ENCODE peak calls at places on chromosomes 2 and 18, in ten cellular contexts. G, D, W, N, J, Y, Z, B, K and C are unnamed samples.

GRCh38 chr2:230703514-230703913 is 9.1 kb upstream of the CAB39 start:
- DNase-seq in G (no peak), D (no peak), W (no peak), N (no peak), J (no peak), Y (no peak), Z (no peak), B (no peak), K (no peak), C (no peak)

GRCh38 chr2:109632158-109632789 is 18.1 kb downstream of the SOWAHC start:
- DNase-seq in G (no peak), D (no peak), W (no peak), N (no peak), J (no peak), Y (peak; percentile 6), Z (no peak), B (no peak), K (no peak), C (no peak)

GRCh38 chr2:137748533-137748932 is 215.7 kb upstream of the HNMT start:
- DNase-seq in G (no peak), D (no peak), W (no peak), N (no peak), J (no peak), Y (no peak), Z (no peak), B (no peak), K (no peak), C (no peak)

GRCh38 chr2:55175254-55176093 is 56.6 kb downstream of the CLHC1 start:
- DNase-seq in G (no peak), D (no peak), W (peak; percentile 37), N (no peak), J (no peak), Y (peak; percentile 69), Z (peak; percentile 83), B (no peak), K (no peak), C (no peak)

GRCh38 chr2:118779362-118779761 is 68.1 kb downstream of the EN1 start:
- DNase-seq in G (no peak), D (no peak), W (no peak), N (no peak), J (no peak), Y (no peak), Z (no peak), B (no peak), K (no peak), C (no peak)

GRCh38 chr2:46601328-46601963 is 122.1 kb downstream of the TMEM247 start:
- DNase-seq in G (no peak), D (no peak), W (no peak), N (no peak), J (no peak), Y (peak; percentile 61), Z (peak; percentile 8), B (no peak), K (no peak), C (no peak)

GRCh38 chr2:42753188-42753813 is 10.6 kb downstream of the OXER1 start:
- DNase-seq in G (no peak), D (no peak), W (no peak), N (no peak), J (no peak), Y (peak; percentile 62), Z (no peak), B (no peak), K (no peak), C (no peak)

GRCh38 chr18:65363006-65363405 is 387.8 kb upstream of the CDH7 start:
- DNase-seq in G (no peak), D (no peak), W (no peak), N (no peak), J (no peak), Y (no peak), Z (no peak), B (no peak), K (no peak), C (no peak)

GRCh38 chr2:235643680-235644117 is 149.9 kb downstream of the AGAP1 start:
- DNase-seq in G (no peak), D (no peak), W (no peak), N (no peak), J (no peak), Y (no peak), Z (no peak), B (no peak), K (no peak), C (no peak)

GRCh38 chr2:164560181-164560792 is 61.0 kb downstream of the GRB14 start:
- DNase-seq in G (no peak), D (no peak), W (peak; percentile 4), N (no peak), J (no peak), Y (peak; percentile 31), Z (peak; percentile 32), B (no peak), K (no peak), C (no peak)

GRCh38 chr2:70887208-70887549 is 48.5 kb upstream of the ATP6V1B1 start:
- DNase-seq in G (no peak), D (no peak), W (no peak), N (no peak), J (no peak), Y (no peak), Z (no peak), B (no peak), K (no peak), C (no peak)

GRCh38 chr2:165674780-165675179 is 119.3 kb downstream of the GALNT3 start:
- DNase-seq in G (no peak), D (no peak), W (no peak), N (no peak), J (no peak), Y (no peak), Z (no peak), B (no peak), K (no peak), C (no peak)

GRCh38 chr18:65753520-65753919 is 2.7 kb downstream of the CDH7 start:
- DNase-seq in G (no peak), D (no peak), W (no peak), N (no peak), J (no peak), Y (peak; percentile 32), Z (peak; percentile 31), B (no peak), K (no peak), C (no peak)

GRCh38 chr2:204972161-204972560 is 426.9 kb downstream of the PARD3B start:
- DNase-seq in G (no peak), D (no peak), W (no peak), N (no peak), J (no peak), Y (no peak), Z (no peak), B (no peak), K (no peak), C (no peak)

GRCh38 chr2:95009009-95009760 is 16.3 kb upstream of the MAL start:
- DNase-seq in G (no peak), D (no peak), W (no peak), N (no peak), J (no peak), Y (no peak), Z (no peak), B (no peak), K (no peak), C (no peak)

GRCh38 chr18:63848159-63848558 is 39.3 kb upstream of the SERPINB2 start:
- DNase-seq in G (no peak), D (no peak), W (peak; percentile 66), N (no peak), J (no peak), Y (peak; percentile 75), Z (peak; percentile 62), B (no peak), K (no peak), C (no peak)

GRCh38 chr18:22346342-22346967 is 71.3 kb downstream of the CTAGE1 start:
- DNase-seq in G (no peak), D (no peak), W (no peak), N (peak; percentile 39), J (peak; percentile 63), Y (no peak), Z (peak; percentile 89), B (peak; percentile 61), K (peak; percentile 87), C (no peak)

GRCh38 chr18:42086288-42086687 is 131.3 kb downstream of the PIK3C3 start:
- DNase-seq in G (no peak), D (no peak), W (no peak), N (no peak), J (no peak), Y (no peak), Z (peak; percentile 45), B (no peak), K (no peak), C (no peak)

GRCh38 chr2:234983011-234983726 is 31.4 kb downstream of the SH3BP4 start:
- DNase-seq in G (no peak), D (no peak), W (no peak), N (no peak), J (no peak), Y (no peak), Z (no peak), B (no peak), K (no peak), C (no peak)

GRCh38 chr18:7618821-7619410 is 51.8 kb downstream of the PTPRM start:
- DNase-seq in G (no peak), D (no peak), W (no peak), N (no peak), J (no peak), Y (no peak), Z (no peak), B (no peak), K (no peak), C (no peak)

GRCh38 chr2:191635333-191636234 is 42.4 kb upstream of the NABP1 start:
- DNase-seq in G (no peak), D (no peak), W (peak; percentile 13), N (no peak), J (no peak), Y (no peak), Z (peak; percentile 89), B (no peak), K (no peak), C (no peak)